ENCODE peak calls at places on chromosome 12, in nine cellular contexts. N, C, L, P, E, R, T, M and G are unnamed samples.

GRCh38 chr12:124488520-124488919 is 78.9 kb downstream of the NCOR2 start:
- DNase-seq in N (no peak), C (no peak), L (no peak), P (no peak), E (no peak), R (no peak), T (no peak), M (peak), G (no peak)

GRCh38 chr12:125276567-125276966 is 211.3 kb downstream of the AACS start:
- DNase-seq in N (no peak), C (no peak), L (no peak), P (no peak), E (no peak), R (peak), T (no peak), M (no peak), G (no peak)

GRCh38 chr12:118033902-118034301 is 17.4 kb downstream of the RFC5 start:
- DNase-seq in N (no peak), C (peak), L (no peak), P (no peak), E (no peak), R (no peak), T (no peak), M (no peak), G (no peak)

GRCh38 chr12:89243786-89244185 is 108.5 kb downstream of the DUSP6 start:
- DNase-seq in N (no peak), C (no peak), L (no peak), P (peak), E (no peak), R (no peak), T (no peak), M (no peak), G (no peak)

GRCh38 chr12:121803861-121804416 is at the start of gene SETD1B:
- DNase-seq in N (peak), C (no peak), L (peak), P (peak), E (no peak), R (peak), T (peak), M (peak), G (no peak)

GRCh38 chr12:104172564-104172935 is 34.5 kb upstream of the NFYB start:
- DNase-seq in N (no peak), C (no peak), L (no peak), P (no peak), E (no peak), R (peak), T (no peak), M (no peak), G (no peak)

GRCh38 chr12:25529738-25530137 is 23.3 kb downstream of the LMNTD1 start:
- DNase-seq in N (no peak), C (no peak), L (no peak), P (no peak), E (no peak), R (no peak), T (no peak), M (no peak), G (no peak)

GRCh38 chr12:46901464-46902205 is 75.8 kb upstream of the SLC38A4 start:
- DNase-seq in N (no peak), C (no peak), L (no peak), P (no peak), E (no peak), R (no peak), T (no peak), M (no peak), G (no peak)

GRCh38 chr12:92075425-92075891 is 70.2 kb downstream of the BTG1 start:
- DNase-seq in N (no peak), C (peak), L (no peak), P (no peak), E (no peak), R (no peak), T (peak), M (no peak), G (no peak)

GRCh38 chr12:47066278-47067048 is 13.0 kb upstream of the PCED1B start:
- DNase-seq in N (no peak), C (no peak), L (no peak), P (no peak), E (no peak), R (no peak), T (no peak), M (no peak), G (no peak)

GRCh38 chr12:80763874-80764273 is 47.2 kb downstream of the MYF5 start:
- DNase-seq in N (peak), C (peak), L (no peak), P (peak), E (no peak), R (peak), T (no peak), M (no peak), G (no peak)

GRCh38 chr12:34607520-34608195 is 585.4 kb downstream of the ALG10 start:
- DNase-seq in N (no peak), C (no peak), L (peak), P (no peak), E (no peak), R (no peak), T (peak), M (no peak), G (no peak)

GRCh38 chr12:116366456-116366776 is 88.9 kb upstream of the MED13L start:
- DNase-seq in N (no peak), C (no peak), L (peak), P (no peak), E (no peak), R (no peak), T (no peak), M (no peak), G (no peak)

GRCh38 chr12:27940245-27940644 is 32.3 kb downstream of the PTHLH start:
- DNase-seq in N (no peak), C (no peak), L (no peak), P (no peak), E (no peak), R (no peak), T (no peak), M (no peak), G (no peak)

GRCh38 chr12:27934278-27934677 is 38.3 kb downstream of the PTHLH start:
- DNase-seq in N (no peak), C (no peak), L (no peak), P (no peak), E (no peak), R (no peak), T (no peak), M (no peak), G (no peak)

GRCh38 chr12:27940756-27941402 is 31.7 kb downstream of the PTHLH start:
- DNase-seq in N (peak), C (peak), L (no peak), P (peak), E (no peak), R (peak), T (peak), M (peak), G (peak)

GRCh38 chr12:27936196-27936595 is 36.3 kb downstream of the PTHLH start:
- DNase-seq in N (no peak), C (no peak), L (no peak), P (peak), E (no peak), R (no peak), T (no peak), M (no peak), G (no peak)

DNA sequence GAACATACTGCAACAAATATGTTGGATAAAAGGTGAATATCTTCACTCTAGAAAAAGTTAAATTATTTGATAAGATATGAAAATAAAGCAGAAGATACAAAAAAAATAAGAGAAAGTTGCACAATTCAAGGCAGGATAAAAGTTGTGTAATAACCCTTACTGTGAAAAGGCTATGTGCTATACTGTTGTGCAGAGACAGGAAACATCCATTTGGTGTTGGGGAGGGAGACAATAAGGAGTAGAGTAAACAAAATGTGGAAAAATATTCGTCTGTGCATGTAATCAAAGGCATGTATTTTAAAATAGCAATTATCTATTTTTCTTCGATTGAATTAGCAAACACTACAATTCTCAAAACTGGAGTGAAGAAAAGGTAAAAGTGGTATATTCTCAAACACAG is 34.8 kb downstream of the PTHLH start:
- DNase-seq in N (no peak), C (no peak), L (no peak), P (peak), E (no peak), R (no peak), T (no peak), M (no peak), G (no peak)
- H3K4me3 ChIP-seq in N (no peak), C (no peak), L (no peak), P (no peak), E (no peak), R (no peak), T (no peak), M (no peak), G (no peak)

DNA sequence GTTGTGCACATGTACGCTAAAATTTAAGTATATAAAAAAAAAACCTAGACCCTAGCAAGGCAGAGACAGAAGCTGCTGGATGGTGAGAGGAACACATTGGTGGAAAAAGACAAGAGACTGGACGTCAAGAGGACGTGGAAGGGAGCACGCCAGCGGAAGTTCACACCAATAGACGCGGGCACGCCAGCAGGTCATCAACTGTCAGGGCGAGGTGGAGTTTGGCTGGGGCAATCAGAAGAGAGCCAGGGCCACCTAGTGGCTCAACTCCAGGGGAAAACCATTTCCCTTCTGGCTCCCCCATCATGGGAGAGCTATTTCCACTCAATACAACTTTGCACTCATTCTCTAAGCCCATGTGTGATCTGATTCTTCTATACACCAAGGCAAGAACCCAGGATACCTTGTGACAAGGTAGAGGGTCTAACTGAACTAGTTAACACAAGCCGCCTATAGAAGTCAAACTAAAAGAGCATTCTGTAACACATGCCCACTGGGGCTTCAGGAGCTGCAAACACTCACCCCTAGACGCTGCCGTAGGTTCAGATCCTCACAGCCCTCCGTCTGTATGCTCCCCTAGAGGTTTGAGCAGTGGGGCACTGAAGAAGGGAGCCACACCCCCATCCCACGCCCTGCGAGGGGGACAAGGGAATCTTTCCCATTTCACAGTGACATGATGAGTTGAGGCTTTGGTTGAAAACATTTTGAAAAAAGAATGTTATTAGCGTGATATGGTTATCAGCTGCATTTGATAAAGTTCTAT is 702.7 kb downstream of the TMTC2 start:
- DNase-seq in N (peak), C (no peak), L (no peak), P (peak), E (no peak), R (peak), T (no peak), M (peak), G (no peak)
- TF ChIP-seq CTCF in N (no peak), C (no peak), L (peak), P (peak), E (no peak), R (peak), T (peak), M (peak), G (peak)

GRCh38 chr12:53231859-53232640 is at the start of gene RARG:
- DNase-seq in N (no peak), C (no peak), L (peak), P (no peak), E (no peak), R (no peak), T (peak), M (peak), G (no peak)

GRCh38 chr12:53232641-53233538 is 881 bp upstream of the RARG start:
- DNase-seq in N (no peak), C (no peak), L (peak), P (peak), E (no peak), R (no peak), T (peak), M (no peak), G (no peak)

GRCh38 chr12:53229454-53229853 is 2.6 kb downstream of the RARG start:
- DNase-seq in N (no peak), C (no peak), L (no peak), P (no peak), E (no peak), R (no peak), T (no peak), M (no peak), G (no peak)

GRCh38 chr12:53233671-53234091 is 1.7 kb upstream of the RARG start:
- DNase-seq in N (no peak), C (no peak), L (no peak), P (no peak), E (no peak), R (no peak), T (peak), M (no peak), G (no peak)

DNA sequence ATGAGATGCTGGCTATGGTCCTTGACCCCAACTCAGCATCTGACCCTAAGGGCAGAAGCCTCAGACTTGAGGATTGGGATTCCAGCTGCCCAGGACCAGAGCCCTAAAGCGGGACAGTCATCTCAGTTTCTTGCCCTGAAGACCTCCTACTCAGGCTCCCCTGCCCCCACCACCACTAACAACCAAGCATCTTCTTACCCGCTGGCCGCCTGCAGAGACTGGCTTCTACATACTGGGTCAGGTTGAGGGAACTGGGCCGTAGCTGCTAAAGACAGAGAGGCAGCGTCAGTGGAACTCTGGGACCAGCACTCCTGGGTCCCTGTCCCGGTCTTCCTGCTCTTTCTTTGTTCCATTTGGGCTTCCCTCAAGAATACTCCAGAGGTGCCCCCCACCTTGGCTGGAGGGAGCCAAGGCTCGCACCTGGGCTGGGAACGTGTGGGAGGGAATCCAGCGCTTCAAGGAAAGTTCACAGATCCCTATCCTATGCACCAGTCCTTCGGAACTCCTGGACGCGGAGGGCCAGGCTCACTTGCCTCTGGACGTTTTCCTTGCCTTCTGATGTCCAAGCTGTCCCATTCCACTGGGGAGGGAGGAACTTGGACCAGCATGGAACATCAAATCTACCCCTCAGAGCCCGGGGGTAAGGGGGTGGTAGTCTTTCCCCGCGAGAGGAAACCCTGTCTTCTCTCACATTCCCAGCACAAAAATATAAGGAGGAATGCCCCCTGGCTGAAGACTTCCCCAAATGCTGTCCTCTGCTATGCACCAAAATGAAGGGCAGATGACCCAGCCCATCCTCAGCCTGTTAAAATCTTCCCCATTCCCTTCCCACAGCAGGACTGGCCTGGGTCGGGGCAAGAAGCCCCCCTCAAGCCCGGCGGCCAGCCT is 794 bp downstream of the RARG start:
- DNase-seq in N (no peak), C (no peak), L (no peak), P (no peak), E (no peak), R (no peak), T (no peak), M (no peak), G (no peak)
- H3K4me3 ChIP-seq in N (peak), C (peak), L (peak), P (no peak), E (peak), R (no peak), T (peak), M (peak), G (peak)

DNA sequence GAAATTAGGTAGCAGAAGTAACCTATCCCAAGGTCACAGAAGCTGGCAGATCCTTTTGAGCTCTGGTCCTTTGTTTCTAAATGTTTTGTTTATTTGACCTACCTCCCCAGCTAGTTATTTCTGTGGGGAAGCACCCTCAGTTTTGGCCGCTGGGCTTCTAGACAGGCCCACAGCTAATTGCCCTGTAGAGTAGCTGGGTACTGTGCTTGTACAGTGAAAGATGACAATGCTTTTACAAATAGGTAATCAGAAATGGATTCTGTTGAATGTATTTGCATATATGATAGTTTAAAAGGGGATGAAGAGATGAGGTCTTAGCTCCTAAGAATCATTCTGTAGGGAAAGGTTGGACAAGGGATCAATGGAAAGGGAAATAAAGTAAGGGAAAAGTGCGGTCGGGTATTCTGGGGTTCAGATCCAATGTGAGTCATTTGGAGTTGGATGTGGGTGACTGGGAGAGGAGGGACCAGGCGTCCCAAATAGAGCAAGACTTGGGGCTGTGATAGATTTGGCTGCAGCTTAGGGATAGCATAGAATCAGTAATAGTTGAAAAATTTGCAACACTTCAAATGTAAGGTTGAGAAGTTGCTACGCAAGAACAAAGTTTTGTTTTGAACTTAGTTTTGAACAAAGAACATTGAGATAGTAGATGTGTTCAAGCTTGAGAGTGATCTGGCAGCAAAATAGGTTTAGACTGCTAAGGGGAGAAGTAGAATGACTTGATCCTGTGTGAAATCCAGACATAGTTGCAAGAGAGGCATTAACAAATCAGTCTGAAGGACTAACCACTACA is 3.7 kb downstream of the NUDT4 start:
- DNase-seq in N (no peak), C (no peak), L (no peak), P (no peak), E (no peak), R (no peak), T (no peak), M (no peak), G (no peak)
- TF ChIP-seq CTCF in N (no peak), C (no peak), L (no peak), P (no peak), E (no peak), R (no peak), T (no peak), M (no peak), G (no peak)

DNA sequence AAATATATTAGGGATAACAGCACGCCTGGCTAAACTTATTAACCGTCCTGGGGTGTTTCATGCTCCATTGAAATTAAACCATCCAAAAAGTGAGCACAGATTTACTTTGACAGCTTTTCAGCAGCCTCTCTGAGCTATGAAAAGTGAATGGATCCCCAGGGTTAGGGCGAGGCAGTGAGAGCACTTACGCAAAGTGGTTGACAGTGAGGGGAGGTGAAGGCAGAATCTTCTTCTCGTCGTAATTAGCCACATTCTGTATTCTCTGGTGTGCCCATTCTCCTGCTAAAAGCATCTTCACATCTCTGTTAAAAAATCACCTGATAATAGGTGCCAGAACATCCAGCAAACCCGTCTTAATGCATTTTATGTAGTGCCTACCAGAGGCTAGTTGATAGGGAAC is 1.9 kb downstream of the TMTC2 start:
- DNase-seq in N (no peak), C (no peak), L (no peak), P (peak), E (no peak), R (no peak), T (no peak), M (no peak), G (no peak)
- H3K4me3 ChIP-seq in N (peak), C (peak), L (peak), P (peak), E (peak), R (peak), T (no peak), M (no peak), G (peak)